ENCODE peak calls at places on chromosomes 1 and 21, in seven cellular contexts. P, C, A, T, V, L and K are unnamed samples.

GRCh38 chr21:44736291-44737004 is 25.1 kb upstream of the TSPEAR start:
- DNase-seq in L (no peak), A (no peak), T (no peak), C (no peak), P (no peak), V (no peak), K (no peak)

GRCh38 chr1:224747578-224747977 is 131.5 kb downstream of the CNIH3 start:
- DNase-seq in T (peak), L (no peak), V (no peak), A (no peak), C (no peak), P (no peak), K (no peak)

GRCh38 chr1:230186003-230186863 is 119.2 kb downstream of the GALNT2 start:
- DNase-seq in A (no peak), C (no peak), L (no peak), T (no peak), V (no peak), P (no peak), K (no peak)

GRCh38 chr1:50779811-50780210 is 180.3 kb downstream of the FAF1 start:
- DNase-seq in A (no peak), P (no peak), C (no peak), T (no peak), L (no peak), V (peak), K (no peak)

GRCh38 chr21:45417951-45418300 is 13.0 kb downstream of the COL18A1 start:
- DNase-seq in C (no peak), A (no peak), T (no peak), P (no peak), V (no peak), L (no peak), K (no peak)

GRCh38 chr21:26061437-26061836 is 109.1 kb downstream of the APP start:
- DNase-seq in C (no peak), L (no peak), P (peak), V (no peak), T (peak), A (no peak), K (no peak)

GRCh38 chr21:43209575-43210453 is 41.0 kb downstream of the CRYAA start:
- DNase-seq in P (peak), T (no peak), V (no peak), C (no peak), A (peak), L (no peak), K (peak)

GRCh38 chr1:43632135-43632670 is 17.7 kb upstream of the KDM4A start:
- DNase-seq in V (no peak), L (no peak), T (no peak), P (no peak), C (no peak), A (no peak), K (no peak)

GRCh38 chr1:186102559-186103148 is 272.4 kb downstream of the TPR start:
- DNase-seq in C (no peak), T (no peak), L (no peak), A (no peak), V (no peak), P (no peak), K (no peak)

GRCh38 chr1:116379057-116379630 is 6.1 kb downstream of the ATP1A1 start:
- DNase-seq in T (no peak), C (no peak), P (no peak), L (no peak), A (no peak), V (no peak), K (no peak)

GRCh38 chr1:202281316-202282016 is 60.3 kb downstream of the UBE2T start:
- DNase-seq in T (no peak), V (no peak), P (no peak), L (no peak), C (no peak), A (no peak), K (no peak)

GRCh38 chr21:22725436-22725835 is 1727.2 kb downstream of the NCAM2 start:
- DNase-seq in P (no peak), L (no peak), C (no peak), T (no peak), V (no peak), A (no peak), K (no peak)

GRCh38 chr1:1353389-1354151 is 4.4 kb upstream of the DVL1 start:
- DNase-seq in T (no peak), V (no peak), A (no peak), C (no peak), L (no peak), P (no peak), K (no peak)

GRCh38 chr1:239731079-239731744 is 344.8 kb downstream of the CHRM3 start:
- DNase-seq in V (no peak), C (no peak), L (no peak), P (no peak), A (no peak), T (no peak), K (no peak)

GRCh38 chr1:161193561-161194235 is 5.2 kb downstream of the ADAMTS4 start:
- DNase-seq in L (no peak), T (no peak), A (no peak), C (no peak), P (no peak), V (no peak), K (peak)